ENCODE peak calls at places on chromosome 12, in nine cellular contexts. One of them, this sample, is unnamed.
A peak's percentile ranks its signal among the peaks of the same experiment; 100 is the strongest.

GRCh38 chr12:121017966-121018491 is 1.7 kb upstream of the C12orf43 start:
- DNase-seq in OCI-LY7: no peak
- DNase-seq in amygdala: no peak
- DNase-seq in psoas muscle: no peak
- DNase-seq in stimulated activated CD4-positive, alpha-beta T cell treated with anti-CD3 and anti-CD28 coated beads, Interleukin-1b, Interleukin-23, amount 100 ng/mL, for 24 hours: no peak
- DNase-seq in CD8-positive, alpha-beta memory T cell: no peak
- DNase-seq in activated T-cell treated with anti-CD3 and anti-CD28 coated beads, Interleukin-2, amount 50 U/mL, for 1 hour: no peak
- DNase-seq in cardiac fibroblast: no peak
- DNase-seq in T-cell: no peak
- DNase-seq in this sample: no peak

GRCh38 chr12:104249017-104249416 is 33.4 kb downstream of the TXNRD1 start:
- DNase-seq in OCI-LY7: no peak
- DNase-seq in amygdala: no peak
- DNase-seq in psoas muscle: no peak
- DNase-seq in stimulated activated CD4-positive, alpha-beta T cell treated with anti-CD3 and anti-CD28 coated beads, Interleukin-1b, Interleukin-23, amount 100 ng/mL, for 24 hours: no peak
- DNase-seq in CD8-positive, alpha-beta memory T cell: no peak
- DNase-seq in activated T-cell treated with anti-CD3 and anti-CD28 coated beads, Interleukin-2, amount 50 U/mL, for 1 hour: no peak
- DNase-seq in cardiac fibroblast: no peak
- DNase-seq in T-cell: no peak
- DNase-seq in this sample: no peak

GRCh38 chr12:40874868-40875267 is 182.6 kb downstream of the CNTN1 start:
- DNase-seq in OCI-LY7: no peak
- DNase-seq in amygdala: no peak
- DNase-seq in psoas muscle: no peak
- DNase-seq in stimulated activated CD4-positive, alpha-beta T cell treated with anti-CD3 and anti-CD28 coated beads, Interleukin-1b, Interleukin-23, amount 100 ng/mL, for 24 hours: no peak
- DNase-seq in CD8-positive, alpha-beta memory T cell: no peak
- DNase-seq in activated T-cell treated with anti-CD3 and anti-CD28 coated beads, Interleukin-2, amount 50 U/mL, for 1 hour: no peak
- DNase-seq in cardiac fibroblast: no peak
- DNase-seq in T-cell: no peak
- DNase-seq in this sample: no peak

GRCh38 chr12:129750426-129750825 is 153.4 kb downstream of the TMEM132D start:
- DNase-seq in OCI-LY7: no peak
- DNase-seq in amygdala: no peak
- DNase-seq in psoas muscle: no peak
- DNase-seq in stimulated activated CD4-positive, alpha-beta T cell treated with anti-CD3 and anti-CD28 coated beads, Interleukin-1b, Interleukin-23, amount 100 ng/mL, for 24 hours: no peak
- DNase-seq in CD8-positive, alpha-beta memory T cell: no peak
- DNase-seq in activated T-cell treated with anti-CD3 and anti-CD28 coated beads, Interleukin-2, amount 50 U/mL, for 1 hour: no peak
- DNase-seq in cardiac fibroblast: no peak
- DNase-seq in T-cell: no peak
- DNase-seq in this sample: no peak

GRCh38 chr12:20395791-20396550 is 27.6 kb downstream of the PDE3A start:
- DNase-seq in OCI-LY7: no peak
- DNase-seq in amygdala: no peak
- DNase-seq in psoas muscle: no peak
- DNase-seq in stimulated activated CD4-positive, alpha-beta T cell treated with anti-CD3 and anti-CD28 coated beads, Interleukin-1b, Interleukin-23, amount 100 ng/mL, for 24 hours: no peak
- DNase-seq in CD8-positive, alpha-beta memory T cell: no peak
- DNase-seq in activated T-cell treated with anti-CD3 and anti-CD28 coated beads, Interleukin-2, amount 50 U/mL, for 1 hour: no peak
- DNase-seq in cardiac fibroblast: no peak
- DNase-seq in T-cell: no peak
- DNase-seq in this sample: no peak

GRCh38 chr12:89383235-89384049 is 31.1 kb upstream of the DUSP6 start:
- DNase-seq in OCI-LY7: no peak
- DNase-seq in amygdala: peak; percentile 46
- DNase-seq in psoas muscle: no peak
- DNase-seq in stimulated activated CD4-positive, alpha-beta T cell treated with anti-CD3 and anti-CD28 coated beads, Interleukin-1b, Interleukin-23, amount 100 ng/mL, for 24 hours: no peak
- DNase-seq in CD8-positive, alpha-beta memory T cell: no peak
- DNase-seq in activated T-cell treated with anti-CD3 and anti-CD28 coated beads, Interleukin-2, amount 50 U/mL, for 1 hour: no peak
- DNase-seq in cardiac fibroblast: no peak
- DNase-seq in T-cell: no peak
- DNase-seq in this sample: peak; percentile 57

GRCh38 chr12:3253682-3254275 is 176.6 kb downstream of the TSPAN9 start:
- DNase-seq in OCI-LY7: no peak
- DNase-seq in amygdala: no peak
- DNase-seq in psoas muscle: no peak
- DNase-seq in stimulated activated CD4-positive, alpha-beta T cell treated with anti-CD3 and anti-CD28 coated beads, Interleukin-1b, Interleukin-23, amount 100 ng/mL, for 24 hours: no peak
- DNase-seq in CD8-positive, alpha-beta memory T cell: no peak
- DNase-seq in activated T-cell treated with anti-CD3 and anti-CD28 coated beads, Interleukin-2, amount 50 U/mL, for 1 hour: no peak
- DNase-seq in cardiac fibroblast: no peak
- DNase-seq in T-cell: no peak
- DNase-seq in this sample: no peak

GRCh38 chr12:52956987-52957386 is 8.1 kb downstream of the KRT18 start:
- DNase-seq in OCI-LY7: peak; percentile 68
- DNase-seq in amygdala: no peak
- DNase-seq in psoas muscle: no peak
- DNase-seq in stimulated activated CD4-positive, alpha-beta T cell treated with anti-CD3 and anti-CD28 coated beads, Interleukin-1b, Interleukin-23, amount 100 ng/mL, for 24 hours: no peak
- DNase-seq in CD8-positive, alpha-beta memory T cell: no peak
- DNase-seq in activated T-cell treated with anti-CD3 and anti-CD28 coated beads, Interleukin-2, amount 50 U/mL, for 1 hour: no peak
- DNase-seq in cardiac fibroblast: peak; percentile 8
- DNase-seq in T-cell: no peak
- DNase-seq in this sample: no peak

GRCh38 chr12:5191803-5192538 is 148.3 kb downstream of the KCNA5 start:
- DNase-seq in OCI-LY7: no peak
- DNase-seq in amygdala: no peak
- DNase-seq in psoas muscle: no peak
- DNase-seq in stimulated activated CD4-positive, alpha-beta T cell treated with anti-CD3 and anti-CD28 coated beads, Interleukin-1b, Interleukin-23, amount 100 ng/mL, for 24 hours: no peak
- DNase-seq in CD8-positive, alpha-beta memory T cell: no peak
- DNase-seq in activated T-cell treated with anti-CD3 and anti-CD28 coated beads, Interleukin-2, amount 50 U/mL, for 1 hour: no peak
- DNase-seq in cardiac fibroblast: no peak
- DNase-seq in T-cell: no peak
- DNase-seq in this sample: peak; percentile 27

GRCh38 chr12:85076688-85077430 is 40.7 kb downstream of the LRRIQ1 start:
- DNase-seq in OCI-LY7: peak; percentile 45
- DNase-seq in amygdala: no peak
- DNase-seq in psoas muscle: no peak
- DNase-seq in stimulated activated CD4-positive, alpha-beta T cell treated with anti-CD3 and anti-CD28 coated beads, Interleukin-1b, Interleukin-23, amount 100 ng/mL, for 24 hours: no peak
- DNase-seq in CD8-positive, alpha-beta memory T cell: no peak
- DNase-seq in activated T-cell treated with anti-CD3 and anti-CD28 coated beads, Interleukin-2, amount 50 U/mL, for 1 hour: no peak
- DNase-seq in cardiac fibroblast: peak; percentile 88
- DNase-seq in T-cell: no peak
- DNase-seq in this sample: peak; percentile 26

GRCh38 chr12:107385518-107385917 is 292.2 kb upstream of the CRY1 start:
- DNase-seq in OCI-LY7: no peak
- DNase-seq in amygdala: no peak
- DNase-seq in psoas muscle: no peak
- DNase-seq in stimulated activated CD4-positive, alpha-beta T cell treated with anti-CD3 and anti-CD28 coated beads, Interleukin-1b, Interleukin-23, amount 100 ng/mL, for 24 hours: no peak
- DNase-seq in CD8-positive, alpha-beta memory T cell: no peak
- DNase-seq in activated T-cell treated with anti-CD3 and anti-CD28 coated beads, Interleukin-2, amount 50 U/mL, for 1 hour: no peak
- DNase-seq in cardiac fibroblast: peak; percentile 32
- DNase-seq in T-cell: no peak
- DNase-seq in this sample: no peak

GRCh38 chr12:130104596-130105253 is 57.5 kb upstream of the FZD10 start:
- DNase-seq in OCI-LY7: no peak
- DNase-seq in amygdala: no peak
- DNase-seq in psoas muscle: no peak
- DNase-seq in stimulated activated CD4-positive, alpha-beta T cell treated with anti-CD3 and anti-CD28 coated beads, Interleukin-1b, Interleukin-23, amount 100 ng/mL, for 24 hours: no peak
- DNase-seq in CD8-positive, alpha-beta memory T cell: no peak
- DNase-seq in activated T-cell treated with anti-CD3 and anti-CD28 coated beads, Interleukin-2, amount 50 U/mL, for 1 hour: no peak
- DNase-seq in cardiac fibroblast: no peak
- DNase-seq in T-cell: no peak
- DNase-seq in this sample: no peak